ENCODE peak calls at places on chromosome 10, in ten cellular contexts. Y, N, M, V, B, O, U, F, P and S are unnamed samples.

GRCh38 chr10:17609523-17610079 is 7.6 kb downstream of the HACD1 start:
- DNase-seq in Y (no peak), N (no peak), M (no peak), V (no peak), B (no peak), O (no peak), U (no peak), F (no peak), P (no peak), S (no peak)

GRCh38 chr10:69056536-69057260 is 31.2 kb upstream of the SRGN start:
- DNase-seq in Y (no peak), N (no peak), M (no peak), V (no peak), B (no peak), O (no peak), U (no peak), F (no peak), P (no peak), S (no peak)

GRCh38 chr10:113941140-113941539 is 86.7 kb downstream of the NHLRC2 start:
- DNase-seq in Y (no peak), N (no peak), M (no peak), V (no peak), B (no peak), O (no peak), U (no peak), F (no peak), P (no peak), S (no peak)

GRCh38 chr10:48551796-48552591 is 52.9 kb downstream of the ARHGAP22 start:
- DNase-seq in Y (peak; percentile 48), N (no peak), M (peak; percentile 63), V (peak; percentile 42), B (peak; percentile 51), O (peak; percentile 74), U (no peak), F (peak; percentile 61), P (peak; percentile 37), S (no peak)

GRCh38 chr10:123393170-123393569 is 239.0 kb downstream of the BUB3 start:
- DNase-seq in Y (no peak), N (no peak), M (no peak), V (no peak), B (no peak), O (no peak), U (no peak), F (no peak), P (no peak), S (no peak)

GRCh38 chr10:49082767-49083166 is 32.6 kb downstream of the VSTM4 start:
- DNase-seq in Y (no peak), N (no peak), M (peak; percentile 44), V (no peak), B (no peak), O (peak; percentile 65), U (no peak), F (no peak), P (no peak), S (no peak)

GRCh38 chr10:79393221-79393923 is 46.1 kb downstream of the PPIF start:
- DNase-seq in Y (no peak), N (no peak), M (no peak), V (no peak), B (no peak), O (no peak), U (no peak), F (no peak), P (no peak), S (no peak)

GRCh38 chr10:26437637-26438461 is at the start of gene APBB1IP:
- DNase-seq in Y (no peak), N (peak; percentile 66), M (peak; percentile 39), V (peak; percentile 80), B (peak; percentile 74), O (peak; percentile 92), U (peak; percentile 30), F (peak; percentile 32), P (no peak), S (no peak)

DNA sequence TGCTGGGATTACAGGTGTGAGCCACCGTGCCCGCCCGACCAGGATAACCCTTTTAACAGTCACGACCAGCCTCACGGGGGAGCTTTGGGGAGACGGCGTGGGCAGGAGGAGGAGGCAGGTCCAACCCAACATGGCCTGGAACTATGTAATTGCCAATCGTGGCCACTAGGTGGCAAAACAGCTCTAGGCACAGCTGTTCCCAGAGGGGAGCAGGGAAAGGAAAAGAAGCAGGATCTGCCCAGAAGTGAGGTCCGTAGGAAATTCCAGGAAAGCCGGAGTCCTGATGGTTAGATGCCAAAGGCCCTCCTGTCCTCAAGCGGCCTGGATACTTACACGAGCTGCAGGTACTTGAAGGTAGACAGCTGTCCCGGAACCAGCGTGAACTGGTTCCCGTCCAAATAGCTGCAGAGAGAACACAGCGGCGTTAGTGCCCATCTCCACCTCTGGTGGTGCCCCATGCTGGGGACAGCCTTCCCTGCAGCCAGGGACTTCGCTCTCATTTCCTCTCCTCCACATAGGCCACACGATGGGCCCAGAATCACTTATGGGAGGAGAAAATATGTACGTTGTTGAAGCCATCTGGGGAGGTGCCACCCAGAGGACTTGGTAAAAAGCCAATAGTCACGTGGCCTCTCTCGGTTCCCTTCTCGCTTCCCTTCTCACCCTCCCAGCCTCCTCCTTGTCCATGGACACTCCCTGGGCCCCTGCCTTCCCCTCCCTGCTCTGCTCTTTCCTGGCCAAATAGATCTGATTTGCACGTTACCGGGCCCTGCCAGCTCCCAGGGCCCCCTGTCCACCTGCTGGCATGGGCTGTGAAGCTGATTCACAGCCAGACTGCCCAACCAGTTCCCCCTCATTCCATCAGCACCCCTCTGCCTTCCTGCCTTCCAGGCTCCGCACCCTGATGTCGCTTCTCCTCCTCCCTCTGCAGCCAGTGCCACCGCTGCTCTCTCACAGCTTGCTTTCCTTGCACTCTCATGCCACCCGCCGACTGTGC is 148.1 kb downstream of the SLIT1 start:
- DNase-seq in Y (peak; percentile 75), N (peak; percentile 71), M (peak; percentile 86), V (peak; percentile 84), B (peak; percentile 86), O (peak; percentile 87), U (peak; percentile 50), F (peak; percentile 81), P (peak; percentile 85), S (peak; percentile 24)
- H3K4me3 ChIP-seq in Y (peak overlapping the region; percentile 31), N (no peak overlapping the region), M (peak overlapping the region; percentile 42), V (no peak overlapping the region), B (peak overlapping the region; percentile 49), O (peak overlapping the region; percentile 46), U (peak overlapping the region; percentile 68), F (peak overlapping the region; percentile 33), P (peak overlapping the region; percentile 33), S (peak overlapping the region; percentile 31)

GRCh38 chr10:63544418-63544817 is 23.2 kb downstream of the REEP3 start:
- DNase-seq in Y (no peak), N (no peak), M (no peak), V (no peak), B (no peak), O (no peak), U (no peak), F (no peak), P (no peak), S (no peak)

GRCh38 chr10:63542835-63543575 is 21.8 kb downstream of the REEP3 start:
- DNase-seq in Y (peak; percentile 65), N (no peak), M (no peak), V (no peak), B (peak; percentile 77), O (no peak), U (no peak), F (peak; percentile 61), P (peak; percentile 30), S (no peak)

GRCh38 chr10:63539377-63539776 is 18.2 kb downstream of the REEP3 start:
- DNase-seq in Y (no peak), N (no peak), M (no peak), V (no peak), B (no peak), O (no peak), U (no peak), F (no peak), P (no peak), S (no peak)

GRCh38 chr10:63539994-63540393 is 18.8 kb downstream of the REEP3 start:
- DNase-seq in Y (no peak), N (no peak), M (no peak), V (no peak), B (no peak), O (no peak), U (no peak), F (no peak), P (no peak), S (no peak)

DNA sequence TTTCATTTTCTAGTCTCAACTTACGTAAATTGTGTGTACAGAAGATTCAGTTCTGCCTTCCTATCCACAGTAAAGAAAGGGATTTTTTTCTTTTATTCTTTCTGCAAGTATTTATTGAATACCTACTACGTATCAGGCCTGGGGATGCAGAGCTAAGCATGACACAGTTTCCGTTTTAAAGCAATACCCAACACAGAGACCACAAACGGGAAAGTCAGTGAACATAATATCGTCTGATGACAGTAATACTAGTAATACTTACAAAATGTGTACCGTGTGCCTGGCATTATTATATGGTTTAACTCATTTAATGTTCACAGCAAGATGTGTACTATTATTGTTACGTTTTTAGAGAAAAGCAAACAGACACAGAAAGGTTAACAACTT is 22.4 kb downstream of the REEP3 start:
- DNase-seq in Y (no peak), N (no peak), M (no peak), V (no peak), B (no peak), O (no peak), U (no peak), F (no peak), P (no peak), S (no peak)
- H3K4me3 ChIP-seq in Y (no peak overlapping the region), N (no peak overlapping the region), M (no peak overlapping the region), V (no peak overlapping the region), B (no peak overlapping the region), O (no peak overlapping the region), U (no peak overlapping the region), F (no peak overlapping the region), P (no peak overlapping the region), S (no peak overlapping the region)

GRCh38 chr10:110859947-110860376 is 11.8 kb upstream of the PDCD4 start:
- DNase-seq in Y (no peak), N (peak; percentile 64), M (no peak), V (peak; percentile 57), B (peak; percentile 34), O (no peak), U (no peak), F (peak; percentile 43), P (no peak), S (peak; percentile 80)

GRCh38 chr10:110859206-110859946 is 12.4 kb upstream of the PDCD4 start:
- DNase-seq in Y (no peak), N (no peak), M (no peak), V (peak; percentile 95), B (no peak), O (peak; percentile 66), U (no peak), F (no peak), P (no peak), S (no peak)

GRCh38 chr10:110860576-110861241 is 11.0 kb upstream of the PDCD4 start:
- DNase-seq in Y (no peak), N (no peak), M (no peak), V (peak; percentile 59), B (no peak), O (no peak), U (peak; percentile 32), F (no peak), P (no peak), S (no peak)

GRCh38 chr10:110857265-110858158 is 14.2 kb upstream of the PDCD4 start:
- DNase-seq in Y (no peak), N (peak; percentile 62), M (peak; percentile 63), V (peak; percentile 96), B (peak; percentile 88), O (no peak), U (peak; percentile 24), F (peak; percentile 54), P (no peak), S (no peak)

GRCh38 chr10:110858297-110858934 is 13.3 kb upstream of the PDCD4 start:
- DNase-seq in Y (no peak), N (no peak), M (no peak), V (no peak), B (no peak), O (no peak), U (no peak), F (no peak), P (no peak), S (no peak)
- H3K4me3 ChIP-seq in Y (no peak overlapping the region), N (no peak overlapping the region), M (no peak overlapping the region), V (no peak overlapping the region), B (no peak overlapping the region), O (no peak overlapping the region), U (no peak overlapping the region), F (no peak overlapping the region), P (no peak overlapping the region), S (no peak overlapping the region)

GRCh38 chr10:8400151-8400550 is 345.7 kb downstream of the GATA3 start:
- DNase-seq in Y (no peak), N (no peak), M (no peak), V (no peak), B (no peak), O (no peak), U (no peak), F (no peak), P (no peak), S (no peak)

GRCh38 chr10:8403711-8404371 is 349.4 kb downstream of the GATA3 start:
- DNase-seq in Y (no peak), N (no peak), M (no peak), V (no peak), B (no peak), O (no peak), U (no peak), F (no peak), P (no peak), S (no peak)

GRCh38 chr10:8401531-8401930 is 347.0 kb downstream of the GATA3 start:
- DNase-seq in Y (no peak), N (no peak), M (no peak), V (no peak), B (no peak), O (no peak), U (no peak), F (no peak), P (no peak), S (no peak)

GRCh38 chr10:8404721-8405120 is 350.2 kb downstream of the GATA3 start:
- DNase-seq in Y (no peak), N (no peak), M (no peak), V (no peak), B (no peak), O (no peak), U (peak; percentile 52), F (no peak), P (no peak), S (no peak)

DNA sequence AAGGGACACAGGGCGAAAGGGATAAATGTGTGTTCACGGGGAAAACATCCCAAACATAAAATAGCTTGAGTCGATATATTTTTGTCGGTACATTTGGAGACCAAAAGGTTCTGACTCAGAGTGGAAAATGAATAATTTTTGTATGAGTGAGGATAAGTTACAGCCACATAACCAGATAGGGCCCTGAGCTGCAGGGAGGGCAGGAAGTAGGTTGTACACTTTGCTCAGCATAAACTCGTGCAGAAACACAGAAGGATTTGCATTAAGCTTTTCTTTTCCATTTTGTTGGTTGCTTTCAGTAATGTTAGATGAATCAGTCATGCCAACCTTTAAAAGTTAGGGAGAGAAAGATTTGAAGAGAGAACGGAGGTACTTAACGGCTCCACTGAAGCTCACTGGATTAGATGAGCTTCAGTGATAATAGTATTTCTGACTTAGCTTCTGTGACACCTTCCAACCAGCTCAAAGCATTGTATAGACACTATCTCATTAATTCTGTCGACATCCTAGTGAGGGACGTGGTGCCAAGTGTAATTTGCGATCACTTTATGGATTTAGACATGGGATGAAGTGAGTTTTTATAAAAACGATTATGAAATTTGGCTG is 348.1 kb downstream of the GATA3 start:
- DNase-seq in Y (no peak), N (no peak), M (no peak), V (no peak), B (no peak), O (no peak), U (no peak), F (no peak), P (no peak), S (no peak)
- H3K4me3 ChIP-seq in Y (no peak overlapping the region), N (no peak overlapping the region), M (no peak overlapping the region), V (no peak overlapping the region), B (no peak overlapping the region), O (no peak overlapping the region), U (peak overlapping the region; percentile 10), F (no peak overlapping the region), P (no peak overlapping the region), S (no peak overlapping the region)